ENCODE peak calls at places on chromosome 1, in four cellular contexts. R is substantia nigra; P is CD8-positive, alpha-beta T cell; J is activated CD4-positive, alpha-beta T cell treated with anti-CD3 and anti-CD28 coated beads for 24 hours. Y is an unnamed sample.

GRCh38 chr1:201366696-201367095 is 10.8 kb downstream of the TNNT2 start:
- DNase-seq in R (no peak), J (no peak), P (no peak), Y (no peak)

GRCh38 chr1:103274886-103275285 is 166.6 kb upstream of the COL11A1 start:
- DNase-seq in R (no peak), P (no peak), J (no peak), Y (no peak)

GRCh38 chr1:212670301-212670700 is 29.3 kb downstream of the BATF3 start:
- DNase-seq in J (no peak), R (no peak), P (no peak), Y (no peak)

GRCh38 chr1:155871390-155871789 is 12.0 kb downstream of the SYT11 start:
- DNase-seq in J (no peak), R (peak; percentile 94), P (no peak), Y (peak; percentile 85)

GRCh38 chr1:41955461-41956159 is 36.9 kb upstream of the HIVEP3 start:
- DNase-seq in J (no peak), P (no peak), R (no peak), Y (no peak)

GRCh38 chr1:240455228-240455821 is 156.6 kb downstream of the GREM2 start:
- DNase-seq in J (no peak), R (no peak), P (no peak), Y (no peak)

GRCh38 chr1:168386949-168387586 is 106.4 kb downstream of the TBX19 start:
- DNase-seq in P (peak; percentile 61), R (no peak), J (peak; percentile 44), Y (no peak)

GRCh38 chr1:217184854-217185253 is 446.0 kb downstream of the GPATCH2 start:
- DNase-seq in R (no peak), P (no peak), J (no peak), Y (peak; percentile 11)

GRCh38 chr1:54230507-54231339 is 30.8 kb downstream of the MRPL37 start:
- DNase-seq in P (no peak), R (no peak), J (no peak), Y (no peak)

GRCh38 chr1:226100436-226101347 is 38.2 kb downstream of the H3-3A start:
- DNase-seq in P (no peak), J (no peak), R (no peak), Y (no peak)

GRCh38 chr1:175317795-175318194 is 125.2 kb upstream of the KIAA0040 start:
- DNase-seq in P (no peak), J (no peak), R (no peak), Y (peak; percentile 30)

GRCh38 chr1:235835226-235835625 is 31.5 kb downstream of the LYST start:
- DNase-seq in R (peak; percentile 3), J (no peak), P (no peak), Y (no peak)

GRCh38 chr1:48021792-48022191 is 24.6 kb upstream of the TRABD2B start:
- DNase-seq in J (no peak), P (no peak), R (no peak), Y (no peak)

GRCh38 chr1:17170571-17170970 is 34.4 kb upstream of the PADI1 start:
- DNase-seq in J (no peak), P (no peak), R (no peak), Y (no peak)

GRCh38 chr1:59359325-59359724 is 62.4 kb downstream of the FGGY start:
- DNase-seq in J (no peak), P (no peak), R (no peak), Y (no peak)

GRCh38 chr1:182768973-182769372 is 20.6 kb upstream of the NPL start:
- DNase-seq in J (no peak), P (no peak), R (no peak), Y (no peak)

GRCh38 chr1:67390041-67390887 is 39.9 kb downstream of the SERBP1 start:
- DNase-seq in J (no peak), P (no peak), R (no peak), Y (no peak)

GRCh38 chr1:198669023-198669698 is 30.3 kb downstream of the PTPRC start:
- DNase-seq in J (no peak), P (no peak), R (no peak), Y (no peak)

GRCh38 chr1:210248341-210248740 is 15.7 kb downstream of the SERTAD4 start:
- DNase-seq in J (no peak), P (no peak), R (no peak), Y (no peak)

GRCh38 chr1:154497026-154497806 is 4.8 kb upstream of the TDRD10 start:
- DNase-seq in P (no peak), R (no peak), J (no peak), Y (no peak)

GRCh38 chr1:18204568-18204967 is 97.0 kb downstream of the IGSF21 start:
- DNase-seq in P (no peak), R (no peak), J (no peak), Y (no peak)

GRCh38 chr1:176904057-176904815 is 260.3 kb downstream of the ASTN1 start:
- DNase-seq in J (no peak), P (no peak), R (no peak), Y (no peak)

GRCh38 chr1:206128192-206128591 is 11.0 kb upstream of the AVPR1B start:
- DNase-seq in R (no peak), J (no peak), P (no peak), Y (no peak)